ENCODE peak calls at places on chromosome 14, in four cellular contexts. One of them, this sample, is unnamed.

GRCh38 chr14:44662250-44662891 is 155.3 kb upstream of the FSCB start:
- DNase-seq in GM12892: no peak
- DNase-seq in AG04450: no peak
- DNase-seq in NCI-H1105 treated with DMSO at 0.1 percent for 48 hours: no peak
- DNase-seq in this sample: no peak

GRCh38 chr14:95402612-95403011 is 82.9 kb upstream of the CLMN start:
- DNase-seq in GM12892: no peak
- DNase-seq in AG04450: no peak
- DNase-seq in NCI-H1105 treated with DMSO at 0.1 percent for 48 hours: no peak
- DNase-seq in this sample: no peak

GRCh38 chr14:61482348-61483206 is 161.2 kb downstream of the PRKCH start:
- DNase-seq in GM12892: no peak
- DNase-seq in AG04450: no peak
- DNase-seq in NCI-H1105 treated with DMSO at 0.1 percent for 48 hours: no peak
- DNase-seq in this sample: no peak

GRCh38 chr14:76863724-76864407 is 37.7 kb downstream of the LRRC74A start:
- DNase-seq in GM12892: peak; percentile 37
- DNase-seq in AG04450: no peak
- DNase-seq in NCI-H1105 treated with DMSO at 0.1 percent for 48 hours: no peak
- DNase-seq in this sample: peak; percentile 88

GRCh38 chr14:89240414-89240813 is 176.6 kb downstream of the FOXN3 start:
- DNase-seq in GM12892: no peak
- DNase-seq in AG04450: peak; percentile 11
- DNase-seq in NCI-H1105 treated with DMSO at 0.1 percent for 48 hours: no peak
- DNase-seq in this sample: no peak

GRCh38 chr14:41663478-41663845 is 56.8 kb downstream of the LRFN5 start:
- DNase-seq in GM12892: no peak
- DNase-seq in AG04450: no peak
- DNase-seq in NCI-H1105 treated with DMSO at 0.1 percent for 48 hours: no peak
- DNase-seq in this sample: no peak

GRCh38 chr14:99427632-99428315 is 52.9 kb downstream of the SETD3 start:
- DNase-seq in GM12892: no peak
- DNase-seq in AG04450: no peak
- DNase-seq in NCI-H1105 treated with DMSO at 0.1 percent for 48 hours: no peak
- DNase-seq in this sample: no peak

GRCh38 chr14:70257526-70257925 is 68.8 kb upstream of the SLC8A3 start:
- DNase-seq in GM12892: no peak
- DNase-seq in AG04450: no peak
- DNase-seq in NCI-H1105 treated with DMSO at 0.1 percent for 48 hours: peak; percentile 8
- DNase-seq in this sample: peak; percentile 33

GRCh38 chr14:29741909-29742401 is 185.7 kb downstream of the PRKD1 start:
- DNase-seq in GM12892: no peak
- DNase-seq in AG04450: no peak
- DNase-seq in NCI-H1105 treated with DMSO at 0.1 percent for 48 hours: no peak
- DNase-seq in this sample: no peak

GRCh38 chr14:97446087-97446486 is 648.9 kb downstream of the VRK1 start:
- DNase-seq in GM12892: no peak
- DNase-seq in AG04450: no peak
- DNase-seq in NCI-H1105 treated with DMSO at 0.1 percent for 48 hours: no peak
- DNase-seq in this sample: no peak

GRCh38 chr14:36214476-36215216 is 38.1 kb upstream of the PTCSC3 start:
- DNase-seq in GM12892: no peak
- DNase-seq in AG04450: no peak
- DNase-seq in NCI-H1105 treated with DMSO at 0.1 percent for 48 hours: no peak
- DNase-seq in this sample: no peak

GRCh38 chr14:59511916-59512530 is 27.7 kb downstream of the JKAMP start:
- DNase-seq in GM12892: no peak
- DNase-seq in AG04450: no peak
- DNase-seq in NCI-H1105 treated with DMSO at 0.1 percent for 48 hours: peak; percentile 51
- DNase-seq in this sample: peak; percentile 7

GRCh38 chr14:33733310-33733709 is 217.6 kb downstream of the EGLN3 start:
- DNase-seq in GM12892: no peak
- DNase-seq in AG04450: no peak
- DNase-seq in NCI-H1105 treated with DMSO at 0.1 percent for 48 hours: no peak
- DNase-seq in this sample: no peak

GRCh38 chr14:22375321-22375930 is 213.6 kb downstream of the DAD1 start:
- DNase-seq in GM12892: no peak
- DNase-seq in AG04450: peak; percentile 39
- DNase-seq in NCI-H1105 treated with DMSO at 0.1 percent for 48 hours: peak; percentile 50
- DNase-seq in this sample: peak; percentile 72

GRCh38 chr14:72699852-72700257 is 194.0 kb downstream of the DPF3 start:
- DNase-seq in GM12892: no peak
- DNase-seq in AG04450: peak; percentile 51
- DNase-seq in NCI-H1105 treated with DMSO at 0.1 percent for 48 hours: no peak
- DNase-seq in this sample: peak; percentile 86

GRCh38 chr14:50837271-50837670 is 6.3 kb upstream of the NIN start:
- DNase-seq in GM12892: no peak
- DNase-seq in AG04450: no peak
- DNase-seq in NCI-H1105 treated with DMSO at 0.1 percent for 48 hours: no peak
- DNase-seq in this sample: no peak

GRCh38 chr14:39232554-39233415 is 930 bp upstream of the MIA2 start:
- DNase-seq in GM12892: no peak
- DNase-seq in AG04450: peak; percentile 44
- DNase-seq in NCI-H1105 treated with DMSO at 0.1 percent for 48 hours: no peak
- DNase-seq in this sample: peak; percentile 74

GRCh38 chr14:79043194-79043889 is 873.2 kb downstream of the NRXN3 start:
- DNase-seq in GM12892: no peak
- DNase-seq in AG04450: no peak
- DNase-seq in NCI-H1105 treated with DMSO at 0.1 percent for 48 hours: no peak
- DNase-seq in this sample: peak; percentile 43

GRCh38 chr14:33774866-33775519 is 175.9 kb downstream of the EGLN3 start:
- DNase-seq in GM12892: no peak
- DNase-seq in AG04450: no peak
- DNase-seq in NCI-H1105 treated with DMSO at 0.1 percent for 48 hours: no peak
- DNase-seq in this sample: no peak

GRCh38 chr14:54189358-54190354 is 207.2 kb upstream of the CDKN3 start:
- DNase-seq in GM12892: no peak
- DNase-seq in AG04450: no peak
- DNase-seq in NCI-H1105 treated with DMSO at 0.1 percent for 48 hours: no peak
- DNase-seq in this sample: peak; percentile 30

GRCh38 chr14:54253195-54253947 is 143.4 kb upstream of the CDKN3 start:
- DNase-seq in GM12892: no peak
- DNase-seq in AG04450: peak; percentile 36
- DNase-seq in NCI-H1105 treated with DMSO at 0.1 percent for 48 hours: no peak
- DNase-seq in this sample: no peak

GRCh38 chr14:72887514-72887913 is 6.4 kb downstream of the DPF3 start:
- DNase-seq in GM12892: no peak
- DNase-seq in AG04450: no peak
- DNase-seq in NCI-H1105 treated with DMSO at 0.1 percent for 48 hours: no peak
- DNase-seq in this sample: no peak

GRCh38 chr14:36362648-36363047 is 42.2 kb upstream of the MBIP start:
- DNase-seq in GM12892: no peak
- DNase-seq in AG04450: no peak
- DNase-seq in NCI-H1105 treated with DMSO at 0.1 percent for 48 hours: no peak
- DNase-seq in this sample: no peak

GRCh38 chr14:78324353-78324752 is 154.2 kb downstream of the NRXN3 start:
- DNase-seq in GM12892: no peak
- DNase-seq in AG04450: no peak
- DNase-seq in NCI-H1105 treated with DMSO at 0.1 percent for 48 hours: no peak
- DNase-seq in this sample: no peak

This sample was measured in NB4.